ENCODE peak calls at places on chromosomes 11 and 22, in six cellular contexts. One of them, this sample, is unnamed.

GRCh38 chr11:48263416-48263911 is at the start of gene OR4X1:
- DNase-seq in fibroblast of mammary gland: no peak
- DNase-seq in mucosa of descending colon: no peak
- DNase-seq in fibroblast of villous mesenchyme: no peak
- DNase-seq in cardiac muscle cell: no peak
- DNase-seq in neural progenitor cell: no peak
- DNase-seq in this sample: no peak

GRCh38 chr11:17504330-17505107 is 27.9 kb upstream of the ABCC8 start:
- DNase-seq in fibroblast of mammary gland: peak
- DNase-seq in mucosa of descending colon: peak
- DNase-seq in fibroblast of villous mesenchyme: peak
- DNase-seq in cardiac muscle cell: peak
- DNase-seq in neural progenitor cell: peak
- DNase-seq in this sample: peak

GRCh38 chr11:1706634-1707400 is 9.8 kb downstream of the KRTAP5-6 start:
- DNase-seq in fibroblast of mammary gland: peak
- DNase-seq in mucosa of descending colon: peak
- DNase-seq in fibroblast of villous mesenchyme: no peak
- DNase-seq in cardiac muscle cell: peak
- DNase-seq in neural progenitor cell: peak
- DNase-seq in this sample: peak

GRCh38 chr11:121933694-121934093 is 182.3 kb downstream of the BLID start:
- DNase-seq in fibroblast of mammary gland: peak
- DNase-seq in mucosa of descending colon: no peak
- DNase-seq in fibroblast of villous mesenchyme: no peak
- DNase-seq in cardiac muscle cell: peak
- DNase-seq in neural progenitor cell: no peak
- DNase-seq in this sample: no peak

GRCh38 chr22:49756656-49757055 is 71.0 kb downstream of the BRD1 start:
- DNase-seq in fibroblast of mammary gland: no peak
- DNase-seq in mucosa of descending colon: no peak
- DNase-seq in fibroblast of villous mesenchyme: no peak
- DNase-seq in cardiac muscle cell: no peak
- DNase-seq in neural progenitor cell: no peak
- DNase-seq in this sample: no peak

GRCh38 chr11:131685906-131686305 is 315.5 kb downstream of the NTM start:
- DNase-seq in fibroblast of mammary gland: no peak
- DNase-seq in mucosa of descending colon: no peak
- DNase-seq in fibroblast of villous mesenchyme: no peak
- DNase-seq in cardiac muscle cell: no peak
- DNase-seq in neural progenitor cell: no peak
- DNase-seq in this sample: no peak

GRCh38 chr11:121841487-121842167 is 274.4 kb downstream of the BLID start:
- DNase-seq in fibroblast of mammary gland: peak
- DNase-seq in mucosa of descending colon: no peak
- DNase-seq in fibroblast of villous mesenchyme: peak
- DNase-seq in cardiac muscle cell: peak
- DNase-seq in neural progenitor cell: peak
- DNase-seq in this sample: no peak

GRCh38 chr22:50507421-50507990 is at the start of gene LMF2:
- DNase-seq in fibroblast of mammary gland: no peak
- DNase-seq in mucosa of descending colon: peak
- DNase-seq in fibroblast of villous mesenchyme: no peak
- DNase-seq in cardiac muscle cell: no peak
- DNase-seq in neural progenitor cell: no peak
- DNase-seq in this sample: peak

GRCh38 chr11:3613998-3614741 is 27.6 kb downstream of the ART5 start:
- DNase-seq in fibroblast of mammary gland: no peak
- DNase-seq in mucosa of descending colon: no peak
- DNase-seq in fibroblast of villous mesenchyme: no peak
- DNase-seq in cardiac muscle cell: no peak
- DNase-seq in neural progenitor cell: no peak
- DNase-seq in this sample: no peak

GRCh38 chr11:111737180-111737876 is 28.9 kb downstream of the PPP2R1B start:
- DNase-seq in fibroblast of mammary gland: no peak
- DNase-seq in mucosa of descending colon: no peak
- DNase-seq in fibroblast of villous mesenchyme: no peak
- DNase-seq in cardiac muscle cell: no peak
- DNase-seq in neural progenitor cell: no peak
- DNase-seq in this sample: no peak

GRCh38 chr11:1636291-1636950 is 6.8 kb downstream of the KRTAP5-5 start:
- DNase-seq in fibroblast of mammary gland: no peak
- DNase-seq in mucosa of descending colon: no peak
- DNase-seq in fibroblast of villous mesenchyme: no peak
- DNase-seq in cardiac muscle cell: no peak
- DNase-seq in neural progenitor cell: peak
- DNase-seq in this sample: no peak

GRCh38 chr11:86814775-86815174 is 14.4 kb downstream of the PRSS23 start:
- DNase-seq in fibroblast of mammary gland: peak
- DNase-seq in mucosa of descending colon: no peak
- DNase-seq in fibroblast of villous mesenchyme: peak
- DNase-seq in cardiac muscle cell: no peak
- DNase-seq in neural progenitor cell: no peak
- DNase-seq in this sample: no peak

GRCh38 chr22:37726240-37726887 is 29.5 kb downstream of the TRIOBP start:
- DNase-seq in fibroblast of mammary gland: peak
- DNase-seq in mucosa of descending colon: no peak
- DNase-seq in fibroblast of villous mesenchyme: peak
- DNase-seq in cardiac muscle cell: peak
- DNase-seq in neural progenitor cell: no peak
- DNase-seq in this sample: no peak

GRCh38 chr22:35335936-35336781 is 36.5 kb downstream of the TOM1 start:
- DNase-seq in fibroblast of mammary gland: no peak
- DNase-seq in mucosa of descending colon: no peak
- DNase-seq in fibroblast of villous mesenchyme: no peak
- DNase-seq in cardiac muscle cell: no peak
- DNase-seq in neural progenitor cell: no peak
- DNase-seq in this sample: no peak

GRCh38 chr11:19201737-19202605 is at the start of gene CSRP3:
- DNase-seq in fibroblast of mammary gland: no peak
- DNase-seq in mucosa of descending colon: no peak
- DNase-seq in fibroblast of villous mesenchyme: no peak
- DNase-seq in cardiac muscle cell: no peak
- DNase-seq in neural progenitor cell: no peak
- DNase-seq in this sample: no peak

GRCh38 chr11:22807855-22808558 is 21.6 kb downstream of the SVIP start:
- DNase-seq in fibroblast of mammary gland: no peak
- DNase-seq in mucosa of descending colon: no peak
- DNase-seq in fibroblast of villous mesenchyme: no peak
- DNase-seq in cardiac muscle cell: peak
- DNase-seq in neural progenitor cell: no peak
- DNase-seq in this sample: no peak

GRCh38 chr22:36764060-36764459 is 11.9 kb downstream of the IFT27 start:
- DNase-seq in fibroblast of mammary gland: no peak
- DNase-seq in mucosa of descending colon: no peak
- DNase-seq in fibroblast of villous mesenchyme: no peak
- DNase-seq in cardiac muscle cell: no peak
- DNase-seq in neural progenitor cell: no peak
- DNase-seq in this sample: no peak

GRCh38 chr11:81574301-81574700 is 1159.4 kb downstream of the FAM181B start:
- DNase-seq in fibroblast of mammary gland: no peak
- DNase-seq in mucosa of descending colon: no peak
- DNase-seq in fibroblast of villous mesenchyme: no peak
- DNase-seq in cardiac muscle cell: no peak
- DNase-seq in neural progenitor cell: no peak
- DNase-seq in this sample: no peak

GRCh38 chr11:110883266-110883665 is 171.0 kb upstream of the ARHGAP20 start:
- DNase-seq in fibroblast of mammary gland: peak
- DNase-seq in mucosa of descending colon: no peak
- DNase-seq in fibroblast of villous mesenchyme: no peak
- DNase-seq in cardiac muscle cell: peak
- DNase-seq in neural progenitor cell: peak
- DNase-seq in this sample: no peak

GRCh38 chr11:85960678-85961077 is 105.5 kb downstream of the CCDC83 start:
- DNase-seq in fibroblast of mammary gland: no peak
- DNase-seq in mucosa of descending colon: no peak
- DNase-seq in fibroblast of villous mesenchyme: no peak
- DNase-seq in cardiac muscle cell: no peak
- DNase-seq in neural progenitor cell: no peak
- DNase-seq in this sample: no peak

GRCh38 chr11:118820412-118821357 is 29.7 kb upstream of the DDX6 start:
- DNase-seq in fibroblast of mammary gland: peak
- DNase-seq in mucosa of descending colon: peak
- DNase-seq in fibroblast of villous mesenchyme: no peak
- DNase-seq in cardiac muscle cell: no peak
- DNase-seq in neural progenitor cell: peak
- DNase-seq in this sample: no peak

GRCh38 chr11:57792870-57793269 is 31.3 kb downstream of the CTNND1 start:
- DNase-seq in fibroblast of mammary gland: no peak
- DNase-seq in mucosa of descending colon: no peak
- DNase-seq in fibroblast of villous mesenchyme: no peak
- DNase-seq in cardiac muscle cell: no peak
- DNase-seq in neural progenitor cell: no peak
- DNase-seq in this sample: no peak

GRCh38 chr22:44180706-44181032 is at the start of gene PARVG:
- DNase-seq in fibroblast of mammary gland: no peak
- DNase-seq in mucosa of descending colon: peak
- DNase-seq in fibroblast of villous mesenchyme: no peak
- DNase-seq in cardiac muscle cell: no peak
- DNase-seq in neural progenitor cell: no peak
- DNase-seq in this sample: no peak

GRCh38 chr11:2541881-2542361 is 97.1 kb downstream of the KCNQ1 start:
- DNase-seq in fibroblast of mammary gland: no peak
- DNase-seq in mucosa of descending colon: no peak
- DNase-seq in fibroblast of villous mesenchyme: no peak
- DNase-seq in cardiac muscle cell: no peak
- DNase-seq in neural progenitor cell: no peak
- DNase-seq in this sample: no peak

GRCh38 chr22:36808611-36809344 is 8.1 kb downstream of the PVALB start:
- DNase-seq in fibroblast of mammary gland: no peak
- DNase-seq in mucosa of descending colon: no peak
- DNase-seq in fibroblast of villous mesenchyme: no peak
- DNase-seq in cardiac muscle cell: no peak
- DNase-seq in neural progenitor cell: no peak
- DNase-seq in this sample: no peak

GRCh38 chr11:25910090-25910489 is 421.8 kb upstream of the ANO3 start:
- DNase-seq in fibroblast of mammary gland: peak
- DNase-seq in mucosa of descending colon: no peak
- DNase-seq in fibroblast of villous mesenchyme: no peak
- DNase-seq in cardiac muscle cell: no peak
- DNase-seq in neural progenitor cell: no peak
- DNase-seq in this sample: no peak

GRCh38 chr22:50081426-50082196 is 3.6 kb downstream of the MLC1 start:
- DNase-seq in fibroblast of mammary gland: no peak
- DNase-seq in mucosa of descending colon: no peak
- DNase-seq in fibroblast of villous mesenchyme: no peak
- DNase-seq in cardiac muscle cell: no peak
- DNase-seq in neural progenitor cell: no peak
- DNase-seq in this sample: no peak

GRCh38 chr11:64090811-64091516 is 55.2 kb downstream of the FLRT1 start:
- DNase-seq in fibroblast of mammary gland: peak
- DNase-seq in mucosa of descending colon: no peak
- DNase-seq in fibroblast of villous mesenchyme: peak
- DNase-seq in cardiac muscle cell: peak
- DNase-seq in neural progenitor cell: peak
- DNase-seq in this sample: peak

GRCh38 chr22:47369431-47370015 is 607.1 kb downstream of the TBC1D22A start:
- DNase-seq in fibroblast of mammary gland: no peak
- DNase-seq in mucosa of descending colon: no peak
- DNase-seq in fibroblast of villous mesenchyme: no peak
- DNase-seq in cardiac muscle cell: no peak
- DNase-seq in neural progenitor cell: no peak
- DNase-seq in this sample: no peak

GRCh38 chr11:124746621-124747243 is 5.3 kb downstream of the VSIG2 start:
- DNase-seq in fibroblast of mammary gland: peak
- DNase-seq in mucosa of descending colon: peak
- DNase-seq in fibroblast of villous mesenchyme: peak
- DNase-seq in cardiac muscle cell: peak
- DNase-seq in neural progenitor cell: peak
- DNase-seq in this sample: peak

GRCh38 chr11:109734602-109735001 is 312.6 kb downstream of the C11orf87 start:
- DNase-seq in fibroblast of mammary gland: peak
- DNase-seq in mucosa of descending colon: no peak
- DNase-seq in fibroblast of villous mesenchyme: no peak
- DNase-seq in cardiac muscle cell: no peak
- DNase-seq in neural progenitor cell: no peak
- DNase-seq in this sample: no peak

GRCh38 chr22:31079095-31079642 is 1.9 kb upstream of the SMTN start:
- DNase-seq in fibroblast of mammary gland: no peak
- DNase-seq in mucosa of descending colon: peak
- DNase-seq in fibroblast of villous mesenchyme: no peak
- DNase-seq in cardiac muscle cell: no peak
- DNase-seq in neural progenitor cell: no peak
- DNase-seq in this sample: peak

GRCh38 chr11:121257976-121258375 is 34.6 kb upstream of the SC5D start:
- DNase-seq in fibroblast of mammary gland: no peak
- DNase-seq in mucosa of descending colon: no peak
- DNase-seq in fibroblast of villous mesenchyme: no peak
- DNase-seq in cardiac muscle cell: no peak
- DNase-seq in neural progenitor cell: no peak
- DNase-seq in this sample: peak

GRCh38 chr22:41619979-41620645 is 731 bp downstream of the DESI1 start:
- DNase-seq in fibroblast of mammary gland: no peak
- DNase-seq in mucosa of descending colon: peak
- DNase-seq in fibroblast of villous mesenchyme: peak
- DNase-seq in cardiac muscle cell: no peak
- DNase-seq in neural progenitor cell: peak
- DNase-seq in this sample: peak

GRCh38 chr11:82701847-82702520 is 31.7 kb downstream of the FAM181B start:
- DNase-seq in fibroblast of mammary gland: peak
- DNase-seq in mucosa of descending colon: peak
- DNase-seq in fibroblast of villous mesenchyme: peak
- DNase-seq in cardiac muscle cell: peak
- DNase-seq in neural progenitor cell: peak
- DNase-seq in this sample: peak
- TF ChIP-seq CTCF in fibroblast of mammary gland: peak
- TF ChIP-seq CTCF in mucosa of descending colon: peak
- TF ChIP-seq CTCF in fibroblast of villous mesenchyme: peak
- TF ChIP-seq CTCF in cardiac muscle cell: peak
- TF ChIP-seq CTCF in neural progenitor cell: peak
- TF ChIP-seq CTCF in this sample: peak

GRCh38 chr11:34351687-34352469 is 5.9 kb downstream of the ABTB2 start:
- DNase-seq in fibroblast of mammary gland: no peak
- DNase-seq in mucosa of descending colon: no peak
- DNase-seq in fibroblast of villous mesenchyme: no peak
- DNase-seq in cardiac muscle cell: no peak
- DNase-seq in neural progenitor cell: no peak
- DNase-seq in this sample: no peak
- H3K4me3 ChIP-seq in fibroblast of mammary gland: no peak
- H3K4me3 ChIP-seq in mucosa of descending colon: no peak
- H3K4me3 ChIP-seq in fibroblast of villous mesenchyme: no peak
- H3K4me3 ChIP-seq in cardiac muscle cell: no peak
- H3K4me3 ChIP-seq in neural progenitor cell: no peak
- H3K4me3 ChIP-seq in this sample: no peak

GRCh38 chr11:126411971-126412381 is 56.5 kb downstream of the ST3GAL4 start:
- DNase-seq in fibroblast of mammary gland: no peak
- DNase-seq in mucosa of descending colon: no peak
- DNase-seq in fibroblast of villous mesenchyme: no peak
- DNase-seq in cardiac muscle cell: peak
- DNase-seq in neural progenitor cell: no peak
- DNase-seq in this sample: peak
- TF ChIP-seq CTCF in fibroblast of mammary gland: peak
- TF ChIP-seq CTCF in mucosa of descending colon: no peak
- TF ChIP-seq CTCF in fibroblast of villous mesenchyme: peak
- TF ChIP-seq CTCF in cardiac muscle cell: peak
- TF ChIP-seq CTCF in neural progenitor cell: peak
- TF ChIP-seq CTCF in this sample: peak

GRCh38 chr11:33388793-33389525 is 131.8 kb downstream of the HIPK3 start:
- DNase-seq in fibroblast of mammary gland: no peak
- DNase-seq in mucosa of descending colon: no peak
- DNase-seq in fibroblast of villous mesenchyme: no peak
- DNase-seq in cardiac muscle cell: no peak
- DNase-seq in neural progenitor cell: no peak
- DNase-seq in this sample: no peak
- H3K4me3 ChIP-seq in fibroblast of mammary gland: no peak
- H3K4me3 ChIP-seq in mucosa of descending colon: no peak
- H3K4me3 ChIP-seq in fibroblast of villous mesenchyme: no peak
- H3K4me3 ChIP-seq in cardiac muscle cell: no peak
- H3K4me3 ChIP-seq in neural progenitor cell: no peak
- H3K4me3 ChIP-seq in this sample: no peak

This sample was measured in Caco-2.